ENCODE peak calls at places on chromosomes 16 and 17, in ten cellular contexts. G, I, Z, C, J, O, V, T, S and U are unnamed samples.

GRCh38 chr16:50203681-50204080 is 50.6 kb downstream of the TENT4B start:
- DNase-seq in Z (no peak), V (no peak), S (no peak), G (no peak), T (no peak), C (no peak), O (no peak), J (no peak), I (no peak), U (no peak)

GRCh38 chr17:43517161-43517560 is 29.0 kb downstream of the ETV4 start:
- DNase-seq in Z (no peak), T (no peak), J (no peak), C (no peak), V (peak), O (no peak), G (no peak), S (no peak), I (no peak), U (no peak)

GRCh38 chr17:75773808-75774470 is 8.9 kb upstream of the GALK1 start:
- DNase-seq in Z (no peak), T (no peak), I (peak), O (no peak), V (no peak), J (no peak), G (peak), C (no peak), S (no peak), U (peak)

GRCh38 chr17:68599091-68599872 is 1.9 kb downstream of the FAM20A start:
- DNase-seq in V (no peak), T (no peak), O (no peak), I (no peak), C (no peak), Z (no peak), J (no peak), G (no peak), S (peak), U (peak)

GRCh38 chr16:73151225-73151624 is 103.3 kb upstream of the ZFHX3 start:
- DNase-seq in S (no peak), T (no peak), O (no peak), I (no peak), J (no peak), G (no peak), V (no peak), Z (no peak), C (no peak), U (no peak)

GRCh38 chr17:39757931-39758873 is 20.5 kb downstream of the GRB7 start:
- DNase-seq in G (peak), T (no peak), C (peak), S (no peak), O (peak), J (peak), I (no peak), Z (no peak), V (peak), U (no peak)

GRCh38 chr16:27232061-27232841 is 28.9 kb downstream of the KDM8 start:
- DNase-seq in I (no peak), Z (no peak), O (peak), S (no peak), C (no peak), G (peak), T (no peak), V (peak), J (peak), U (no peak)

GRCh38 chr16:4327782-4328579 is 12.1 kb downstream of the GLIS2 start:
- DNase-seq in Z (peak), C (peak), T (peak), G (peak), J (peak), O (peak), I (peak), V (peak), S (peak), U (peak)

GRCh38 chr16:72939247-72939646 is 108.7 kb downstream of the ZFHX3 start:
- DNase-seq in S (peak), J (no peak), O (no peak), T (peak), V (no peak), G (peak), C (no peak), I (peak), Z (no peak), U (peak)

GRCh38 chr17:38921756-38922411 is 3.5 kb upstream of the LASP1NB start:
- DNase-seq in Z (no peak), G (no peak), I (peak), C (no peak), S (no peak), T (no peak), J (no peak), V (no peak), O (no peak), U (no peak)

GRCh38 chr16:3573146-3573815 is 3.9 kb downstream of the NLRC3 start:
- DNase-seq in I (no peak), V (no peak), G (no peak), J (no peak), C (no peak), S (no peak), T (no peak), O (no peak), Z (no peak), U (no peak)

GRCh38 chr17:40015005-40015997 is at the start of gene CSF3:
- DNase-seq in G (peak), I (no peak), T (no peak), O (no peak), J (no peak), Z (no peak), V (no peak), S (peak), C (no peak), U (peak)

GRCh38 chr16:54282202-54282922 is 4.2 kb downstream of the IRX3 start:
- DNase-seq in V (no peak), I (peak), G (peak), S (peak), T (no peak), O (peak), J (no peak), C (no peak), Z (peak), U (peak)

GRCh38 chr17:34465756-34466155 is 102.7 kb upstream of the CCL1 start:
- DNase-seq in V (no peak), Z (no peak), I (no peak), C (no peak), O (no peak), T (no peak), J (no peak), G (no peak), S (no peak), U (no peak)

GRCh38 chr17:67686246-67686645 is 31.5 kb upstream of the NOL11 start:
- DNase-seq in S (no peak), O (no peak), J (no peak), Z (no peak), C (no peak), I (no peak), G (no peak), V (no peak), T (no peak), U (no peak)

GRCh38 chr16:67435758-67436164 is 4.8 kb downstream of the HSD11B2 start:
- DNase-seq in J (no peak), T (no peak), Z (no peak), O (no peak), S (no peak), G (no peak), V (no peak), I (no peak), C (no peak), U (no peak)

GRCh38 chr17:3947318-3947810 is 16.9 kb downstream of the ATP2A3 start:
- DNase-seq in S (no peak), C (no peak), O (no peak), G (no peak), T (no peak), V (no peak), I (no peak), J (no peak), Z (no peak), U (no peak)

GRCh38 chr16:66562986-66563385 is 3.3 kb upstream of the CMTM1 start:
- DNase-seq in V (no peak), J (no peak), C (no peak), Z (no peak), O (no peak), T (no peak), G (no peak), S (no peak), I (no peak), U (no peak)

GRCh38 chr17:20966869-20967268 is 75.9 kb downstream of the USP22 start:
- DNase-seq in G (no peak), T (no peak), I (no peak), S (no peak), J (peak), O (peak), C (no peak), V (peak), Z (no peak), U (no peak)

GRCh38 chr16:53960050-53960812 is 256.3 kb downstream of the FTO start:
- DNase-seq in C (no peak), T (no peak), G (no peak), V (no peak), I (no peak), J (no peak), O (no peak), S (no peak), Z (no peak), U (no peak)

GRCh38 chr17:38428643-38429371 is 543 bp downstream of the ARHGAP23 start:
- DNase-seq in V (peak), C (no peak), T (peak), G (peak), S (peak), Z (no peak), O (no peak), J (peak), I (peak), U (peak)

GRCh38 chr17:65685110-65685509 is 123.7 kb upstream of the AXIN2 start:
- DNase-seq in T (no peak), C (no peak), I (no peak), G (no peak), V (no peak), Z (no peak), O (no peak), J (no peak), S (no peak), U (no peak)

GRCh38 chr17:4722678-4723240 is 8.5 kb upstream of the MED11 start:
- DNase-seq in S (no peak), Z (no peak), C (no peak), V (no peak), G (no peak), J (no peak), T (no peak), I (no peak), O (no peak), U (no peak)

GRCh38 chr16:13896543-13897182 is 23.3 kb upstream of the ERCC4 start:
- DNase-seq in O (no peak), V (peak), J (no peak), Z (no peak), G (no peak), S (no peak), I (no peak), C (no peak), T (peak), U (no peak)

GRCh38 chr17:66784621-66785364 is 50.1 kb upstream of the CACNG5 start:
- DNase-seq in J (no peak), T (no peak), C (no peak), Z (no peak), I (no peak), V (no peak), G (no peak), O (no peak), S (no peak), U (no peak)

GRCh38 chr17:58174871-58175270 is 8.1 kb downstream of the OR4D2 start:
- DNase-seq in S (no peak), G (no peak), C (no peak), O (no peak), T (no peak), Z (no peak), I (no peak), J (no peak), V (no peak), U (no peak)

GRCh38 chr17:48746916-48747444 is 18.4 kb upstream of the HOXB13 start:
- DNase-seq in Z (no peak), G (no peak), C (no peak), I (no peak), O (no peak), J (no peak), V (no peak), T (no peak), S (no peak), U (no peak)

GRCh38 chr16:89303604-89304003 is 86.1 kb downstream of the ZNF778 start:
- DNase-seq in O (no peak), T (no peak), J (no peak), S (no peak), I (no peak), C (no peak), V (no peak), G (no peak), Z (no peak), U (no peak)

GRCh38 chr17:14300628-14301278 is at the start of gene HS3ST3B1:
- DNase-seq in T (peak), C (peak), S (peak), V (peak), G (peak), J (peak), I (peak), Z (peak), O (peak), U (peak)

GRCh38 chr16:85689285-85689949 is 663 bp upstream of the GINS2 start:
- DNase-seq in O (no peak), C (no peak), I (no peak), V (no peak), Z (no peak), T (no peak), G (no peak), S (no peak), J (no peak), U (no peak)

GRCh38 chr16:81647527-81647926 is 131.6 kb upstream of the PLCG2 start:
- DNase-seq in O (no peak), J (no peak), C (no peak), S (peak), T (peak), G (no peak), I (no peak), Z (no peak), V (no peak), U (peak)